ENCODE peak calls at places on chromosomes 16 and 17, in six cellular contexts. T, C, H, D, U and Z are unnamed samples.
A peak's percentile ranks its signal among the peaks of the same experiment; 100 is the strongest.

GRCh38 chr17:50129946-50130777 is at the start of gene SAMD14:
- DNase-seq in D (no peak), T (peak; percentile 82), U (peak; percentile 47), C (no peak), H (no peak), Z (peak; percentile 55)

GRCh38 chr17:29682054-29682453 is 59.3 kb upstream of the CORO6 start:
- DNase-seq in H (no peak), U (no peak), T (no peak), D (no peak), C (no peak), Z (no peak)

GRCh38 chr16:82510041-82510440 is 116.7 kb upstream of the CDH13 start:
- DNase-seq in D (no peak), C (no peak), U (no peak), T (no peak), H (no peak), Z (no peak)

GRCh38 chr17:8339540-8339939 is at the start of gene ODF4:
- DNase-seq in C (no peak), U (no peak), D (no peak), H (no peak), T (no peak), Z (no peak)

GRCh38 chr17:74924250-74924948 is at the start of gene OTOP2:
- DNase-seq in T (peak; percentile 83), D (no peak), H (no peak), C (no peak), U (no peak), Z (no peak)

GRCh38 chr17:47803201-47803600 is 18.4 kb downstream of the OSBPL7 start:
- DNase-seq in D (no peak), U (no peak), H (no peak), C (no peak), T (no peak), Z (no peak)

GRCh38 chr17:81328925-81329278 is 33.8 kb upstream of the SLC38A10 start:
- DNase-seq in C (no peak), H (peak; percentile 63), T (no peak), D (no peak), U (no peak), Z (no peak)

GRCh38 chr16:49704586-49705155 is 151.2 kb downstream of the ZNF423 start:
- DNase-seq in D (no peak), U (no peak), H (no peak), C (no peak), T (no peak), Z (no peak)

GRCh38 chr16:59950431-59950830 is 1216.3 kb upstream of the GOT2 start:
- DNase-seq in H (no peak), D (no peak), C (no peak), T (no peak), U (no peak), Z (no peak)

GRCh38 chr16:19463468-19464315 is 46.0 kb downstream of the TMC5 start:
- DNase-seq in C (no peak), D (no peak), T (no peak), U (no peak), H (peak; percentile 5), Z (no peak)

GRCh38 chr17:21475555-21475954 is 99.4 kb downstream of the KCNJ12 start:
- DNase-seq in D (no peak), C (no peak), T (no peak), H (no peak), U (no peak), Z (no peak)
- H3K9me3 ChIP-seq in D (peaks cover 3% of the 10 kb centered on the region), C (peaks cover 4% of the 10 kb centered on the region), T (peaks cover 17% of the 10 kb centered on the region), H (no peaks in the 10 kb centered on the region), U (no peaks in the 10 kb centered on the region), Z (no peaks in the 10 kb centered on the region)

GRCh38 chr16:22927306-22927705 is 113.3 kb downstream of the HS3ST2 start:
- DNase-seq in D (no peak), H (no peak), U (no peak), T (no peak), C (no peak), Z (no peak)

GRCh38 chr16:22926105-22926751 is 112.3 kb downstream of the HS3ST2 start:
- DNase-seq in T (no peak), U (no peak), C (no peak), D (no peak), H (no peak), Z (no peak)

GRCh38 chr16:22924492-22924891 is 110.5 kb downstream of the HS3ST2 start:
- DNase-seq in U (no peak), H (no peak), C (no peak), D (no peak), T (no peak), Z (no peak)

GRCh38 chr16:22928882-22929281 is 114.9 kb downstream of the HS3ST2 start:
- DNase-seq in C (no peak), D (no peak), H (no peak), U (no peak), T (no peak), Z (no peak)

GRCh38 chr16:22923491-22923890 is 109.5 kb downstream of the HS3ST2 start:
- DNase-seq in C (no peak), T (no peak), H (no peak), D (no peak), U (no peak), Z (no peak)
- H3K9me3 ChIP-seq in C (no peaks in the 10 kb centered on the region), T (no peaks in the 10 kb centered on the region), H (no peaks in the 10 kb centered on the region), D (no peaks in the 10 kb centered on the region), U (no peaks in the 10 kb centered on the region), Z (no peaks in the 10 kb centered on the region)

GRCh38 chr16:72422308-72422897 is 250.4 kb upstream of the PMFBP1 start:
- DNase-seq in C (no peak), D (no peak), T (no peak), U (no peak), H (no peak), Z (no peak)
- H3K9me3 ChIP-seq in C (no peaks in the 10 kb centered on the region), D (peaks cover 5% of the 10 kb centered on the region), T (peaks cover 42% of the 10 kb centered on the region), U (no peaks in the 10 kb centered on the region), H (peaks cover 15% of the 10 kb centered on the region), Z (no peaks in the 10 kb centered on the region)

GRCh38 chr17:13176436-13176835 is 158.6 kb upstream of the ELAC2 start:
- DNase-seq in U (no peak), T (no peak), H (no peak), C (no peak), D (no peak), Z (no peak)
- H3K9me3 ChIP-seq in U (no peaks in the 10 kb centered on the region), T (peaks cover 34% of the 10 kb centered on the region), H (no peaks in the 10 kb centered on the region), C (peaks cover 23% of the 10 kb centered on the region), D (peaks cover 24% of the 10 kb centered on the region), Z (peaks cover 3% of the 10 kb centered on the region)

GRCh38 chr17:44176671-44177501 is 6.4 kb downstream of the ASB16 start:
- DNase-seq in D (no peak), C (no peak), T (peak; percentile 77), H (no peak), U (no peak), Z (no peak)
- H3K9me3 ChIP-seq in D (no peaks in the 10 kb centered on the region), C (no peaks in the 10 kb centered on the region), T (no peaks in the 10 kb centered on the region), H (no peaks in the 10 kb centered on the region), U (no peaks in the 10 kb centered on the region), Z (no peaks in the 10 kb centered on the region)

DNA sequence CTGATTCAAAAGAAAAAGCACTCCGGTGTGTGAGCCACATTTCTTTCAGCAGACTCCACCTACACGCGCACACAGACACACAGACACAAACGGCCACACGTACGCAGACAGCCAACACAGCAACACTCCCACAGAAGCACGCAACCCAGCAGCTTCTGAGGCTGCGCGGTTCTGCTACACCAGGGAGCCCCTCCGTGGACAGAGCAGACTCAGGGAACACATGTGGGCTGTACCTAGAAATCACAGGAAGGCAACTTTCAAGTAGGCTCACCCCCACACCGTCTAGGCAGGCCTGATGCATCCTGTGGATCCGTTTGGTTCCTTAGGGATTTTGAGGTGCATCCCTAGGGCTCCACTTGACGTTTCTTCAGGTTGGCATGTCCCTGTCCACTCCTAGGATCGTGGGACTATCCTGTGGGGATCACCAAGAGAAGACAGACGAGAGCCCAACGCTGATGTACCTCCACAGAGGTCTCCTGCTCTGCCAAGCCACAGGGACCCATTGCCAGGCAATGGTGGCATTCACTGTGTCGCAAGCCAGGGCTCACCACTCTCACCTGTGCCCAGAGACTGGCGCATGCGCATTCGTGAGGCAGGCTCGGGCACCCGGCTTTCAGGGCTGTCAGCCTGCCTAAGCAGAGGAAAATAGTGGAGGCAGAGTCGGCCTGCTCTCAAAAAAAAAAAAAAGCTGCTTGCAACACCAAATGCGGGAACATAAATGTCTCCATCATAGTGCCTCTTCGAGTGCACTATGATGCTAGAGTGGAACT is 2333.3 kb downstream of the TP53TG3F start:
- DNase-seq in T (peak; percentile 51), H (no peak), C (no peak), U (no peak), D (no peak), Z (no peak)
- H3K9me3 ChIP-seq in T (peaks cover 73% of the 10 kb centered on the region), H (no peaks in the 10 kb centered on the region), C (no peaks in the 10 kb centered on the region), U (peaks cover 5% of the 10 kb centered on the region), D (peaks cover 72% of the 10 kb centered on the region), Z (no peaks in the 10 kb centered on the region)

GRCh38 chr17:22512057-22512456 is 819.7 kb downstream of the KCNJ18 start:
- DNase-seq in C (no peak), D (no peak), T (no peak), U (no peak), H (no peak), Z (no peak)
- H3K9me3 ChIP-seq in C (no peaks in the 10 kb centered on the region), D (peaks cover 49% of the 10 kb centered on the region), T (peaks cover 27% of the 10 kb centered on the region), U (no peaks in the 10 kb centered on the region), H (no peaks in the 10 kb centered on the region), Z (no peaks in the 10 kb centered on the region)

GRCh38 chr17:16623282-16623681 is 30.4 kb downstream of the ZNF624 start:
- DNase-seq in C (no peak), U (no peak), H (no peak), D (no peak), T (no peak), Z (no peak)
- H3K9me3 ChIP-seq in C (peaks cover 84% of the 10 kb centered on the region), U (peaks cover 37% of the 10 kb centered on the region), H (peaks cover 45% of the 10 kb centered on the region), D (peaks cover 53% of the 10 kb centered on the region), T (peaks cover 100% of the 10 kb centered on the region), Z (peaks cover 44% of the 10 kb centered on the region)